ENCODE peak calls at places on chromosomes 11 and 22, in nine cellular contexts. L, W, Q, R, G, A, Y, S and B are unnamed samples.

GRCh38 chr11:19253149-19253540 is 12.4 kb upstream of the E2F8 start:
- DNase-seq in A (no peak), R (no peak), Q (no peak), G (no peak), L (no peak), Y (no peak), W (no peak), S (no peak), B (no peak)

GRCh38 chr11:25052844-25053243 is 556.0 kb downstream of the LUZP2 start:
- DNase-seq in S (no peak), L (no peak), W (no peak), G (no peak), Y (no peak), Q (no peak), A (no peak), R (no peak), B (no peak)

GRCh38 chr11:27456140-27456801 is 16.3 kb downstream of the LGR4 start:
- DNase-seq in S (no peak), A (no peak), Y (no peak), G (no peak), L (no peak), R (peak), Q (no peak), W (no peak), B (no peak)

GRCh38 chr11:72075756-72076155 is 4.6 kb downstream of the NUMA1 start:
- DNase-seq in Y (no peak), G (no peak), Q (no peak), W (no peak), R (no peak), A (no peak), S (no peak), L (no peak), B (no peak)

GRCh38 chr11:126703661-126704060 is 296.9 kb downstream of the KIRREL3 start:
- DNase-seq in Y (no peak), Q (no peak), G (no peak), W (no peak), S (no peak), R (no peak), L (no peak), A (no peak), B (no peak)

GRCh38 chr11:84290647-84291046 is 1004.5 kb upstream of the CCDC90B start:
- DNase-seq in R (no peak), L (no peak), S (no peak), W (no peak), Q (no peak), A (no peak), G (no peak), Y (no peak), B (no peak)

GRCh38 chr11:93501856-93502255 is 41.3 kb downstream of the SMCO4 start:
- DNase-seq in L (no peak), A (no peak), Y (no peak), Q (no peak), W (no peak), R (no peak), S (no peak), G (no peak), B (no peak)

GRCh38 chr11:118051611-118052461 is 25.0 kb upstream of the TMPRSS4 start:
- DNase-seq in A (peak), W (peak), L (peak), R (no peak), Y (no peak), Q (no peak), S (no peak), G (no peak), B (no peak)

GRCh38 chr11:1863352-1864215 is 10.7 kb downstream of the LSP1 start:
- DNase-seq in G (peak), Q (peak), L (no peak), Y (peak), R (peak), S (no peak), W (no peak), A (no peak), B (peak)

GRCh38 chr22:38403806-38404205 is 51.2 kb downstream of the KCNJ4 start:
- DNase-seq in A (no peak), R (no peak), S (no peak), Q (no peak), W (no peak), L (peak), Y (no peak), G (no peak), B (no peak)

GRCh38 chr22:38414009-38414395 is 41.0 kb downstream of the KCNJ4 start:
- DNase-seq in A (no peak), R (no peak), Q (no peak), G (peak), L (no peak), Y (no peak), S (no peak), W (no peak), B (no peak)

GRCh38 chr22:42794551-42795510 is 62.2 kb downstream of the ARFGAP3 start:
- DNase-seq in A (no peak), W (no peak), R (no peak), L (no peak), G (no peak), Q (no peak), S (no peak), Y (no peak), B (no peak)

GRCh38 chr22:41780714-41781507 is 19.6 kb upstream of the CCDC134 start:
- DNase-seq in R (no peak), G (no peak), L (peak), W (peak), Y (no peak), S (peak), A (peak), Q (peak), B (peak)

GRCh38 chr11:127105578-127105977 is 105.0 kb upstream of the KIRREL3 start:
- DNase-seq in L (no peak), Y (no peak), S (no peak), A (no peak), Q (no peak), W (no peak), R (no peak), G (no peak), B (no peak)

GRCh38 chr11:114280696-114281095 is 15.5 kb upstream of the NNMT start:
- DNase-seq in W (no peak), Y (peak), Q (peak), G (peak), A (no peak), L (no peak), R (peak), S (no peak), B (no peak)

GRCh38 chr11:101797335-101797734 is 117.5 kb upstream of the CEP126 start:
- DNase-seq in Q (no peak), G (no peak), W (no peak), L (no peak), R (no peak), S (no peak), Y (no peak), A (no peak), B (no peak)

GRCh38 chr11:64297722-64298358 is 2.3 kb upstream of the CATSPERZ start:
- DNase-seq in W (no peak), R (no peak), Y (no peak), L (no peak), Q (no peak), A (no peak), G (no peak), S (no peak), B (no peak)

GRCh38 chr11:29842061-29842460 is 174.8 kb downstream of the KCNA4 start:
- DNase-seq in Q (no peak), R (no peak), Y (no peak), A (no peak), G (no peak), S (no peak), W (no peak), L (no peak), B (no peak)

GRCh38 chr11:123740787-123741158 is 687 bp downstream of the ZNF202 start:
- DNase-seq in Q (no peak), L (no peak), W (no peak), S (no peak), A (no peak), Y (no peak), R (no peak), G (no peak), B (no peak)

GRCh38 chr11:72969894-72970335 is 155.7 kb downstream of the ATG16L2 start:
- DNase-seq in W (no peak), G (no peak), R (no peak), Q (peak), S (no peak), A (no peak), L (no peak), Y (peak), B (no peak)

GRCh38 chr11:118618115-118618990 is 10.9 kb downstream of the PHLDB1 start:
- DNase-seq in Y (peak), Q (peak), G (peak), L (no peak), W (no peak), S (no peak), R (peak), A (no peak), B (peak)

GRCh38 chr22:40922484-40923303 is 28.5 kb upstream of the RBX1 start:
- DNase-seq in A (no peak), L (no peak), Q (peak), W (no peak), S (peak), G (no peak), R (peak), Y (peak), B (no peak)

GRCh38 chr11:96864998-96865397 is 475.2 kb downstream of the JRKL start:
- DNase-seq in A (no peak), Y (no peak), Q (no peak), W (no peak), G (no peak), S (no peak), L (no peak), R (no peak), B (no peak)

GRCh38 chr11:72736452-72737069 is 15.6 kb downstream of the ARAP1 start:
- DNase-seq in R (no peak), Y (peak), Q (peak), A (peak), G (no peak), S (peak), L (peak), W (peak), B (no peak)

GRCh38 chr11:81869337-81870065 is 864.2 kb downstream of the FAM181B start:
- DNase-seq in S (peak), W (peak), G (no peak), Y (no peak), R (no peak), Q (peak), L (peak), A (peak), B (no peak)

GRCh38 chr11:2259897-2260451 is 10.4 kb downstream of the ASCL2 start:
- DNase-seq in R (no peak), S (no peak), Y (no peak), A (no peak), L (no peak), G (peak), W (no peak), Q (no peak), B (no peak)

GRCh38 chr22:42560781-42561180 is 7.0 kb downstream of the SERHL2 start:
- DNase-seq in S (no peak), G (no peak), R (no peak), A (no peak), W (no peak), Q (no peak), Y (no peak), L (no peak), B (no peak)

GRCh38 chr11:46210133-46210636 is 67.3 kb upstream of the CREB3L1 start:
- DNase-seq in R (no peak), Y (peak), G (peak), A (no peak), S (no peak), Q (peak), W (no peak), L (no peak), B (no peak)

GRCh38 chr22:37334859-37335818 is 52.8 kb downstream of the CYTH4 start:
- DNase-seq in Y (no peak), Q (no peak), G (no peak), A (no peak), S (no peak), R (no peak), L (no peak), W (no peak), B (no peak)